ENCODE peak calls at places on chromosomes 12 and 14, in nine cellular contexts. J is foreskin fibroblast; L is stimulated activated effector memory CD8-positive, alpha-beta T cell treated with anti-CD3 and anti-CD28 coated beads, Interleukin-12 subunit alpha, Interleukin-12 subunit beta, amount 100 ng/mL, for 72 hours; C is GOT3; B is stomach; A is T-cell; N is stimulated activated CD4-positive, alpha-beta T cell treated with anti-CD3 and anti-CD28 coated beads, Interleukin-4, amount 100 ng/mL, for 48 hours; G is DMS 273 treated with DMSO at 0.1 percent for 48 hours; U is RPMI8226. W is an unnamed sample.
A peak's percentile ranks its signal among the peaks of the same experiment; 100 is the strongest.

GRCh38 chr14:29706700-29707099 is 220.9 kb downstream of the PRKD1 start:
- DNase-seq in L (no peak), A (no peak), U (no peak), J (no peak), N (no peak), C (no peak), G (no peak), B (no peak), W (no peak)

GRCh38 chr12:116629451-116629850 is 70.3 kb downstream of the MAP1LC3B2 start:
- DNase-seq in U (no peak), N (no peak), G (no peak), B (no peak), C (no peak), A (no peak), J (no peak), L (no peak), W (no peak)

GRCh38 chr12:124828264-124829007 is 35.2 kb downstream of the SCARB1 start:
- DNase-seq in G (no peak), N (no peak), B (peak; percentile 84), U (no peak), A (no peak), J (peak; percentile 77), C (no peak), L (no peak), W (no peak)

GRCh38 chr12:26402648-26403047 is 207.3 kb downstream of the SSPN start:
- DNase-seq in L (no peak), B (peak; percentile 65), G (no peak), C (no peak), A (no peak), U (peak; percentile 53), J (no peak), N (no peak), W (no peak)

GRCh38 chr12:5044420-5045295 is 979 bp downstream of the KCNA5 start:
- DNase-seq in B (no peak), G (no peak), A (no peak), J (no peak), U (no peak), C (no peak), L (no peak), N (no peak), W (no peak)

GRCh38 chr12:12807970-12808702 is 5.0 kb upstream of the DDX47 start:
- DNase-seq in G (no peak), J (peak; percentile 71), C (no peak), B (peak; percentile 43), A (peak; percentile 77), L (peak; percentile 19), U (no peak), N (no peak), W (no peak)

GRCh38 chr12:91274886-91275285 is 92.3 kb upstream of the DCN start:
- DNase-seq in A (no peak), B (no peak), N (no peak), C (no peak), L (no peak), U (no peak), J (peak; percentile 48), G (peak; percentile 69), W (no peak)

GRCh38 chr14:68146812-68147211 is 327.2 kb downstream of the RAD51B start:
- DNase-seq in A (no peak), N (no peak), J (peak; percentile 96), U (no peak), B (no peak), L (no peak), C (no peak), G (peak; percentile 43), W (no peak)

GRCh38 chr12:125140239-125140917 is 75.1 kb downstream of the AACS start:
- DNase-seq in J (no peak), G (peak; percentile 5), L (no peak), U (no peak), C (no peak), B (no peak), A (no peak), N (no peak), W (no peak)

GRCh38 chr12:29234965-29235364 is 85.9 kb downstream of the FAR2 start:
- DNase-seq in G (no peak), J (peak; percentile 52), U (no peak), A (no peak), N (no peak), C (no peak), L (no peak), B (no peak), W (no peak)

GRCh38 chr12:59484575-59484974 is 111.3 kb upstream of the SLC16A7 start:
- DNase-seq in G (no peak), N (no peak), J (no peak), L (no peak), C (no peak), U (no peak), B (no peak), A (no peak), W (no peak)

GRCh38 chr12:46271846-46272245 is 3.0 kb upstream of the SLC38A1 start:
- DNase-seq in G (no peak), C (no peak), B (no peak), U (no peak), L (no peak), N (no peak), J (no peak), A (no peak), W (no peak)

W was measured in T-helper 1 cell.